ENCODE peak calls at places on chromosomes 4 and X, in seven cellular contexts. M is progenitor cell of endocrine pancreas, N is neural crest cell, L is heart right ventricle, V is stomach, J is breast epithelium, U is OCI-LY7. D is an unnamed sample.

GRCh38 chr4:180617203-180617602 is 1626.0 kb upstream of the TENM3 start:
- DNase-seq in V (no peak), M (no peak), J (no peak), U (no peak), L (no peak), N (no peak), D (no peak)

GRCh38 chrX:71107762-71108360 is 1.3 kb upstream of the CXorf65 start:
- DNase-seq in M (no peak), L (no peak), J (no peak), V (no peak), N (no peak), U (no peak), D (no peak)

GRCh38 chrX:154074199-154074598 is 23.3 kb downstream of the MECP2 start:
- DNase-seq in N (no peak), L (no peak), J (no peak), M (no peak), V (no peak), U (no peak), D (peak)

GRCh38 chrX:74521961-74522833 is 92.2 kb downstream of the RLIM start:
- DNase-seq in U (no peak), J (no peak), V (no peak), M (no peak), L (peak), N (no peak), D (no peak)

GRCh38 chr4:26451597-26451996 is 38.7 kb downstream of the CCKAR start:
- DNase-seq in N (no peak), V (no peak), J (no peak), M (no peak), L (no peak), U (no peak), D (no peak)

GRCh38 chrX:46573896-46574336 is 351 bp downstream of the CHST7 start:
- DNase-seq in N (peak), V (peak), J (no peak), M (peak), L (peak), U (peak), D (peak)

GRCh38 chr4:129926936-129927335 is 831.0 kb downstream of the C4orf33 start:
- DNase-seq in L (no peak), N (no peak), J (no peak), V (no peak), M (no peak), U (peak), D (no peak)

GRCh38 chrX:153692611-153693156 is 5.0 kb downstream of the SLC6A8 start:
- DNase-seq in L (no peak), N (no peak), M (no peak), V (no peak), U (no peak), J (no peak), D (no peak)

GRCh38 chr4:122364700-122365404 is 14.0 kb upstream of the ADAD1 start:
- DNase-seq in N (no peak), M (no peak), V (no peak), J (no peak), U (no peak), L (no peak), D (no peak)

GRCh38 chr4:113382704-113383103 is 333.3 kb downstream of the ANK2 start:
- DNase-seq in U (no peak), N (no peak), L (no peak), M (no peak), V (no peak), J (no peak), D (no peak)

GRCh38 chr4:150126880-150127236 is 48.6 kb downstream of the DCLK2 start:
- DNase-seq in L (no peak), U (no peak), M (no peak), V (no peak), J (no peak), N (no peak), D (peak)

GRCh38 chr4:139514382-139515059 is 41.5 kb downstream of the SETD7 start:
- DNase-seq in L (no peak), U (no peak), M (no peak), V (no peak), N (no peak), J (no peak), D (no peak)

GRCh38 chrX:37331546-37331945 is 17.6 kb upstream of the PRRG1 start:
- DNase-seq in V (no peak), L (no peak), J (no peak), M (no peak), N (no peak), U (no peak), D (no peak)

GRCh38 chrX:118116308-118117068 is at the start of gene KLHL13:
- DNase-seq in N (peak), M (peak), V (no peak), U (no peak), J (no peak), L (peak), D (no peak)

GRCh38 chrX:107716816-107717700 is 58.5 kb downstream of the TSC22D3 start:
- DNase-seq in N (peak), L (peak), U (peak), J (peak), V (peak), M (peak), D (peak)

GRCh38 chrX:44431206-44431605 is 87.7 kb upstream of the EFHC2 start:
- DNase-seq in N (no peak), J (no peak), L (no peak), M (no peak), U (no peak), V (no peak), D (peak)

GRCh38 chrX:115372026-115372610 is 82.6 kb downstream of the LUZP4 start:
- DNase-seq in V (no peak), J (no peak), L (no peak), U (no peak), M (no peak), N (no peak), D (peak)

GRCh38 chr4:171727185-171727584 is 86.0 kb upstream of the GALNTL6 start:
- DNase-seq in U (no peak), M (no peak), J (no peak), N (no peak), L (no peak), V (no peak), D (no peak)

GRCh38 chr4:106971586-106971985 is 64.5 kb downstream of the DKK2 start:
- DNase-seq in N (no peak), L (no peak), J (no peak), M (no peak), V (no peak), U (no peak), D (no peak)

GRCh38 chr4:1310796-1311715 is 21.4 kb downstream of the MAEA start:
- DNase-seq in N (no peak), M (no peak), U (peak), J (no peak), L (no peak), V (no peak), D (no peak)

GRCh38 chr4:88522702-88523324 is 763 bp downstream of the PYURF start:
- DNase-seq in J (no peak), N (peak), M (no peak), L (no peak), U (peak), V (peak), D (peak)

GRCh38 chrX:24241822-24242648 is 71.8 kb downstream of the SUPT20HL2 start:
- DNase-seq in V (no peak), L (peak), N (no peak), J (no peak), U (peak), M (no peak), D (peak)

GRCh38 chrX:42524374-42524773 is 253.6 kb downstream of the PPP1R2C start:
- DNase-seq in N (no peak), M (no peak), V (no peak), L (no peak), J (no peak), U (no peak), D (peak)

GRCh38 chr4:45317276-45317675 is 590.9 kb upstream of the GNPDA2 start:
- DNase-seq in U (no peak), V (no peak), M (no peak), J (no peak), L (no peak), N (no peak), D (peak)

GRCh38 chrX:150486011-150486410 is 82.4 kb upstream of the MTM1 start:
- DNase-seq in U (peak), M (no peak), L (peak), J (no peak), V (peak), N (peak), D (peak)

GRCh38 chr4:16617416-16617815 is 281.0 kb downstream of the LDB2 start:
- DNase-seq in N (no peak), J (no peak), U (no peak), L (no peak), V (no peak), M (no peak), D (no peak)

GRCh38 chr4:147246096-147246495 is 234.8 kb upstream of the EDNRA start:
- DNase-seq in J (no peak), N (no peak), L (no peak), M (no peak), V (no peak), U (no peak), D (no peak)

GRCh38 chr4:155846929-155847328 is 19.1 kb downstream of the ASIC5 start:
- DNase-seq in J (no peak), M (no peak), U (no peak), L (no peak), N (no peak), V (no peak), D (no peak)

GRCh38 chr4:55172694-55173287 is 47.4 kb upstream of the KDR start:
- DNase-seq in V (no peak), J (no peak), N (no peak), M (no peak), L (peak), U (no peak), D (peak)

GRCh38 chr4:144178414-144178813 is 37.9 kb upstream of the GYPA start:
- DNase-seq in J (no peak), M (no peak), N (no peak), L (no peak), V (no peak), U (no peak), D (no peak)

GRCh38 chr4:144176476-144176875 is 36.0 kb upstream of the GYPA start:
- DNase-seq in J (no peak), L (no peak), M (no peak), V (no peak), N (no peak), U (no peak), D (no peak)

GRCh38 chr4:144171697-144172096 is 31.2 kb upstream of the GYPA start:
- DNase-seq in U (no peak), M (no peak), J (no peak), L (no peak), N (no peak), V (no peak), D (no peak)

GRCh38 chr4:144179152-144179739 is 38.7 kb upstream of the GYPA start:
- DNase-seq in M (no peak), U (no peak), J (no peak), V (no peak), L (no peak), N (no peak), D (peak)

GRCh38 chr4:144174401-144175067 is 34.0 kb upstream of the GYPA start:
- DNase-seq in N (no peak), M (no peak), V (no peak), U (peak), J (no peak), L (no peak), D (peak)
- TF ChIP-seq CTCF in N (peak), M (peak), V (peak), U (peak), J (peak), L (peak), D (peak)

GRCh38 chrX:38664285-38664684 is 102.9 kb downstream of the TSPAN7 start:
- DNase-seq in V (no peak), U (peak), N (peak), L (peak), J (no peak), M (no peak), D (peak)
- TF ChIP-seq CTCF in V (peak), U (peak), N (peak), L (peak), J (peak), M (peak), D (peak)

GRCh38 chrX:133215747-133216146 is 2.4 kb downstream of the TFDP3 start:
- DNase-seq in V (no peak), N (peak), U (peak), L (no peak), M (no peak), J (peak), D (peak)
- TF ChIP-seq CTCF in V (no peak), N (peak), U (peak), L (peak), M (peak), J (peak), D (peak)

GRCh38 chrX:51878056-51878455 is 15.4 kb upstream of the MAGED1 start:
- DNase-seq in M (no peak), J (no peak), U (no peak), V (no peak), N (no peak), L (no peak), D (no peak)

GRCh38 chrX:51876441-51876840 is 17.0 kb upstream of the MAGED1 start:
- DNase-seq in U (no peak), M (no peak), N (no peak), J (no peak), V (no peak), L (no peak), D (no peak)

GRCh38 chrX:51874123-51874522 is 19.3 kb upstream of the MAGED1 start:
- DNase-seq in L (no peak), U (no peak), N (no peak), M (no peak), J (no peak), V (no peak), D (no peak)
- TF ChIP-seq CTCF in L (no peak), U (no peak), N (no peak), M (no peak), J (no peak), V (no peak), D (no peak)

DNA sequence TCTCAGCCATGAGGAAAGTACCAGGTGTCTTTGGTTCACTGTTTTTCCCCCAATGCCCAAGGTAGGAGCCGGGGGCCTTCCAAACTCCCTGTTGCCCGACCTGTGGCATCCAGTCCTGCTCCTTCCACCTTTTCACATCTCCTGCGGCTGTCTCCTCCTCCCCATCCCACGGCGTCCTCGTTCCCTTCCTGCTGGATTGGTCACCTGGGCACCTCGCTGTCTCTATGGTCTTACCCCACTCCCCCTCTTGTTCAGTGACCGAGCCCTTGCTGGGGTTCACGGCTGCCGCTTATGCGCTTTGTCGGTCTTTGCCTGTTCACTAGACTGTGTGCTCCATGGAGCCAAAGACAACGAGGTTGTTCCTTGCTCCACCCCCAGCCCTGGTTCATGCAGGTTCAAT is 188.7 kb upstream of the PSAPL1 start:
- DNase-seq in V (no peak), M (no peak), J (no peak), L (no peak), U (no peak), N (no peak), D (no peak)
- TF ChIP-seq CTCF in V (no peak), M (no peak), J (no peak), L (no peak), U (no peak), N (no peak), D (no peak)

GRCh38 chr4:183721207-183722081 is 62.4 kb downstream of the TRAPPC11 start:
- DNase-seq in J (no peak), N (no peak), L (peak), M (no peak), V (peak), U (no peak), D (peak)
- TF ChIP-seq CTCF in J (no peak), N (peak), L (peak), M (peak), V (peak), U (no peak), D (peak)

GRCh38 chrX:56284269-56284668 is 52.1 kb downstream of the KLF8 start:
- DNase-seq in U (no peak), V (no peak), N (no peak), M (no peak), J (no peak), L (no peak), D (no peak)

GRCh38 chrX:56279869-56280268 is 47.7 kb downstream of the KLF8 start:
- DNase-seq in M (no peak), U (no peak), J (no peak), V (no peak), N (no peak), L (no peak), D (no peak)

DNA sequence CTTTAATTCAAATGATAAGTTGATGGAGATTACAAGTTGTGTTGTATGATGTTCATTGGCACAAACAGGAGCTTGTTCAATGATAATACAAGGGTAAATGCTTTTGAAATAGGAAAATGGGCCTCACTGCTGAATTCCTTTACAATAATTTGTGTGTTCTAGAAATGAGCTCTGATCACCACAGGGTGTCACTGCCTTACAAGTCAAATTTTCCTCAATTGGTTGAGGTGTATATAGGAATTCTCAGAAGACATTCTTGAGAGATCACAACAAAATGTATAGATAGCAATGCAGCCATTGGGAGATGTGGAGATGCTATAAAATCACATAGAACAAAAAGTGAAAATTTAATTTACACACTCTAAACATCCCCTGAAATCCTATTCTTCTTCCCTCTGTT is 49.6 kb downstream of the KLF8 start:
- DNase-seq in U (peak), N (no peak), V (no peak), M (no peak), J (no peak), L (no peak), D (peak)
- TF ChIP-seq CTCF in U (peak), N (peak), V (no peak), M (peak), J (no peak), L (peak), D (peak)

DNA sequence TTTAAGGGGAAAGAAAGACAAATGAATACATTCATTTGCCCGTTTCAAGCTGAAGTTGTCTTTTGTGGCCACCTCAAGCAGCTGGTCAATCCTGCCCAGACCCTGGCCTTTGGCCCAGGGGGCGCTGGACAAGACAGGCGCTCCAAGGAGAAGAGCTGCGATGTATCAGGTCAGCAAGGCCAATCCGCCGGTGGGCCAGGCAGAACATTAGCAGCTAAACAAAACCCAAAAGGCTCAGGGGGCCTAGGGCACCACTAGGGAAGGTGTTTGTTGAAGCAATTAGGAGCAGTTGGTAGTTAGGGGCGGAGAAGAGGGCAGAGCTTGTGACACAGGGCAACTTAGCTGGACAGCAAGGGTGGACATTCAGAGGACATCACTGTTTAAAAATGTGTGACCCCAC is 60.8 kb upstream of the TMEM33 start:
- DNase-seq in J (no peak), N (no peak), M (no peak), U (no peak), V (no peak), L (no peak), D (no peak)
- TF ChIP-seq CTCF in J (no peak), N (no peak), M (no peak), U (no peak), V (no peak), L (no peak), D (no peak)

GRCh38 chr4:7194251-7195137 is 2.2 kb downstream of the SORCS2 start:
- DNase-seq in N (no peak), U (peak), L (no peak), M (no peak), J (peak), V (no peak), D (no peak)
- TF ChIP-seq CTCF in N (peak), U (peak), L (peak), M (peak), J (no peak), V (peak), D (peak)

D was measured in bronchial epithelial cell.